ENCODE peak calls at places on chromosomes 13 and 19, in four cellular contexts. One of them, this sample, is unnamed.

GRCh38 chr13:111243981-111244380 is 76.5 kb upstream of the TEX29 start:
- DNase-seq in H1: no peak
- DNase-seq in K562: no peak
- DNase-seq in breast epithelium: no peak
- DNase-seq in this sample: no peak

GRCh38 chr13:43339843-43340550 is 316.6 kb downstream of the DNAJC15 start:
- DNase-seq in H1: no peak
- DNase-seq in K562: no peak
- DNase-seq in breast epithelium: no peak
- DNase-seq in this sample: no peak

GRCh38 chr19:31459430-31459829 is 110.2 kb upstream of the TSHZ3 start:
- DNase-seq in H1: no peak
- DNase-seq in K562: no peak
- DNase-seq in breast epithelium: no peak
- DNase-seq in this sample: no peak

GRCh38 chr19:46213156-46213555 is 16.4 kb upstream of the IGFL1 start:
- DNase-seq in H1: no peak
- DNase-seq in K562: no peak
- DNase-seq in breast epithelium: no peak
- DNase-seq in this sample: no peak

GRCh38 chr19:1307755-1308303 is 22.2 kb downstream of the EFNA2 start:
- DNase-seq in H1: no peak
- DNase-seq in K562: no peak
- DNase-seq in breast epithelium: no peak
- DNase-seq in this sample: peak

GRCh38 chr19:32646556-32646955 is 28.4 kb downstream of the ANKRD27 start:
- DNase-seq in H1: no peak
- DNase-seq in K562: no peak
- DNase-seq in breast epithelium: no peak
- DNase-seq in this sample: no peak

GRCh38 chr13:30564489-30564888 is 53.2 kb upstream of the USPL1 start:
- DNase-seq in H1: no peak
- DNase-seq in K562: no peak
- DNase-seq in breast epithelium: no peak
- DNase-seq in this sample: no peak

GRCh38 chr19:4660993-4661392 is 9.1 kb downstream of the MYDGF start:
- DNase-seq in H1: no peak
- DNase-seq in K562: no peak
- DNase-seq in breast epithelium: no peak
- DNase-seq in this sample: no peak

GRCh38 chr13:50376895-50377575 is 361.8 kb downstream of the KCNRG start:
- DNase-seq in H1: peak
- DNase-seq in K562: peak
- DNase-seq in breast epithelium: no peak
- DNase-seq in this sample: no peak

GRCh38 chr13:72194531-72194930 is 327.5 kb upstream of the DACH1 start:
- DNase-seq in H1: no peak
- DNase-seq in K562: no peak
- DNase-seq in breast epithelium: no peak
- DNase-seq in this sample: no peak

GRCh38 chr19:47776568-47776967 is 1.9 kb upstream of the SELENOW start:
- DNase-seq in H1: no peak
- DNase-seq in K562: no peak
- DNase-seq in breast epithelium: no peak
- DNase-seq in this sample: no peak

GRCh38 chr19:3146677-3147100 is 10.9 kb downstream of the GNA15 start:
- DNase-seq in H1: no peak
- DNase-seq in K562: peak
- DNase-seq in breast epithelium: no peak
- DNase-seq in this sample: peak

GRCh38 chr19:41707502-41707812 is 969 bp upstream of the CEACAM5 start:
- DNase-seq in H1: no peak
- DNase-seq in K562: peak
- DNase-seq in breast epithelium: no peak
- DNase-seq in this sample: peak

GRCh38 chr19:42176649-42176989 is 40.9 kb downstream of the DEDD2 start:
- DNase-seq in H1: no peak
- DNase-seq in K562: no peak
- DNase-seq in breast epithelium: no peak
- DNase-seq in this sample: no peak

GRCh38 chr19:58330458-58330857 is 3.7 kb downstream of the ZSCAN22 start:
- DNase-seq in H1: no peak
- DNase-seq in K562: peak
- DNase-seq in breast epithelium: no peak
- DNase-seq in this sample: no peak

GRCh38 chr13:26949701-26950345 is 189.2 kb upstream of the GPR12 start:
- DNase-seq in H1: no peak
- DNase-seq in K562: no peak
- DNase-seq in breast epithelium: no peak
- DNase-seq in this sample: no peak

GRCh38 chr19:40724848-40725247 is 7.9 kb downstream of the ITPKC start:
- DNase-seq in H1: no peak
- DNase-seq in K562: no peak
- DNase-seq in breast epithelium: no peak
- DNase-seq in this sample: no peak

GRCh38 chr13:31352467-31352866 is 152.7 kb downstream of the B3GLCT start:
- DNase-seq in H1: no peak
- DNase-seq in K562: no peak
- DNase-seq in breast epithelium: no peak
- DNase-seq in this sample: no peak

GRCh38 chr19:339262-339887 is 5.2 kb downstream of the MIER2 start:
- DNase-seq in H1: no peak
- DNase-seq in K562: peak
- DNase-seq in breast epithelium: no peak
- DNase-seq in this sample: no peak

GRCh38 chr19:10769533-10770491 is 51.9 kb downstream of the DNM2 start:
- DNase-seq in H1: no peak
- DNase-seq in K562: peak
- DNase-seq in breast epithelium: no peak
- DNase-seq in this sample: no peak

GRCh38 chr19:23771348-23771747 is 12.7 kb upstream of the ZNF681 start:
- DNase-seq in H1: no peak
- DNase-seq in K562: no peak
- DNase-seq in breast epithelium: no peak
- DNase-seq in this sample: no peak

GRCh38 chr13:28451482-28452217 is 43.3 kb downstream of the FLT1 start:
- DNase-seq in H1: no peak
- DNase-seq in K562: peak
- DNase-seq in breast epithelium: no peak
- DNase-seq in this sample: no peak

GRCh38 chr13:113411216-113412023 is 41.9 kb downstream of the ADPRHL1 start:
- DNase-seq in H1: no peak
- DNase-seq in K562: no peak
- DNase-seq in breast epithelium: peak
- DNase-seq in this sample: peak

GRCh38 chr19:4390017-4390861 is 10.1 kb downstream of the SH3GL1 start:
- DNase-seq in H1: peak
- DNase-seq in K562: no peak
- DNase-seq in breast epithelium: no peak
- DNase-seq in this sample: peak

GRCh38 chr13:26583662-26584061 is 26.2 kb downstream of the WASF3 start:
- DNase-seq in H1: no peak
- DNase-seq in K562: no peak
- DNase-seq in breast epithelium: no peak
- DNase-seq in this sample: no peak

GRCh38 chr19:50046649-50047503 is 21.1 kb downstream of the ZNF473 start:
- DNase-seq in H1: no peak
- DNase-seq in K562: peak
- DNase-seq in breast epithelium: peak
- DNase-seq in this sample: peak

GRCh38 chr13:110648155-110648819 is 32.9 kb downstream of the NAXD start:
- DNase-seq in H1: no peak
- DNase-seq in K562: peak
- DNase-seq in breast epithelium: no peak
- DNase-seq in this sample: no peak

GRCh38 chr19:38304866-38305429 is 897 bp downstream of the C19orf33 start:
- DNase-seq in H1: peak
- DNase-seq in K562: peak
- DNase-seq in breast epithelium: peak
- DNase-seq in this sample: peak

GRCh38 chr13:48486362-48486761 is 46.5 kb downstream of the RCBTB2 start:
- DNase-seq in H1: no peak
- DNase-seq in K562: no peak
- DNase-seq in breast epithelium: no peak
- DNase-seq in this sample: no peak

GRCh38 chr19:55386515-55386947 is 799 bp downstream of the RPL28 start:
- DNase-seq in H1: no peak
- DNase-seq in K562: no peak
- DNase-seq in breast epithelium: no peak
- DNase-seq in this sample: peak

GRCh38 chr13:79660361-79660760 is 179.4 kb downstream of the NDFIP2 start:
- DNase-seq in H1: no peak
- DNase-seq in K562: no peak
- DNase-seq in breast epithelium: no peak
- DNase-seq in this sample: no peak

GRCh38 chr19:15631817-15632216 is 8.9 kb upstream of the CYP4F3 start:
- DNase-seq in H1: no peak
- DNase-seq in K562: peak
- DNase-seq in breast epithelium: no peak
- DNase-seq in this sample: no peak

GRCh38 chr13:113140677-113141590 is 17.5 kb upstream of the PROZ start:
- DNase-seq in H1: no peak
- DNase-seq in K562: no peak
- DNase-seq in breast epithelium: peak
- DNase-seq in this sample: peak

GRCh38 chr13:94433055-94433947 is 46.2 kb downstream of the DCT start:
- DNase-seq in H1: peak
- DNase-seq in K562: peak
- DNase-seq in breast epithelium: no peak
- DNase-seq in this sample: peak

GRCh38 chr13:50917572-50917971 is 8.0 kb downstream of the RNASEH2B start:
- DNase-seq in H1: no peak
- DNase-seq in K562: no peak
- DNase-seq in breast epithelium: no peak
- DNase-seq in this sample: no peak

GRCh38 chr13:84821261-84821660 is 939.0 kb upstream of the SLITRK1 start:
- DNase-seq in H1: no peak
- DNase-seq in K562: no peak
- DNase-seq in breast epithelium: no peak
- DNase-seq in this sample: no peak
- H3K27ac ChIP-seq in H1: no peak
- H3K27ac ChIP-seq in K562: no peak
- H3K27ac ChIP-seq in breast epithelium: no peak
- H3K27ac ChIP-seq in this sample: no peak

GRCh38 chr13:98576215-98576945 is 527 bp downstream of the STK24 start:
- DNase-seq in H1: no peak
- DNase-seq in K562: peak
- DNase-seq in breast epithelium: peak
- DNase-seq in this sample: peak
- TF ChIP-seq POLR2A in H1: no peak
- TF ChIP-seq POLR2A in K562: no peak
- TF ChIP-seq POLR2A in breast epithelium: no peak
- TF ChIP-seq POLR2A in this sample: no peak

GRCh38 chr13:105232403-105232802 is 1303.1 kb downstream of the EFNB2 start:
- DNase-seq in H1: no peak
- DNase-seq in K562: no peak
- DNase-seq in breast epithelium: no peak
- DNase-seq in this sample: no peak
- TF ChIP-seq POLR2AphosphoS5 in H1: no peak
- TF ChIP-seq POLR2AphosphoS5 in K562: no peak
- TF ChIP-seq POLR2AphosphoS5 in breast epithelium: no peak
- TF ChIP-seq POLR2AphosphoS5 in this sample: no peak

DNA sequence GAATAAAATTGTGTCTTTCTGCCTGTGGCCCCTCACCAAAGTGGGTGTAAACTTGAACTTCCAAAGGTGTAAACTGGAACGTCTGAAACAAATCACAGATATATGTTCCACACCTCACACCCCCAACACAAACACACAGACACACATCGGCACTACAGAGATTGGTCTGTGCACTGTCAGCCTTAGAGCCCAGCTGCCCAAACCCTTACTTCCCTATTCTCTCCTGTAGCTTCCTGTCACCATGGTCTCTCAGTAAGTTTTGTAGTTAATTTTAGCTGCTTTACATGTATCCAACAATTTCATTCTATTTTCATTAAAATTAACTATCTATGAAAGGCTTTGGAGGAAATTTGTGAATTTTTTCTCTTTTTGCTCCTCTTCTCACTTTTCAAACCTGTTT is 5.4 kb downstream of the TM9SF2 start:
- DNase-seq in H1: no peak
- DNase-seq in K562: no peak
- DNase-seq in breast epithelium: no peak
- DNase-seq in this sample: no peak
- H3K27ac ChIP-seq in H1: no peak
- H3K27ac ChIP-seq in K562: no peak
- H3K27ac ChIP-seq in breast epithelium: no peak
- H3K27ac ChIP-seq in this sample: no peak

GRCh38 chr19:35015576-35016351 is 14.5 kb upstream of the SCN1B start:
- DNase-seq in H1: no peak
- DNase-seq in K562: no peak
- DNase-seq in breast epithelium: no peak
- DNase-seq in this sample: no peak

GRCh38 chr19:35011091-35011689 is 11.1 kb downstream of the GRAMD1A start:
- DNase-seq in H1: no peak
- DNase-seq in K562: no peak
- DNase-seq in breast epithelium: no peak
- DNase-seq in this sample: no peak

GRCh38 chr19:35013820-35014754 is 14.0 kb downstream of the GRAMD1A start:
- DNase-seq in H1: no peak
- DNase-seq in K562: no peak
- DNase-seq in breast epithelium: no peak
- DNase-seq in this sample: no peak

GRCh38 chr19:35011737-35012682 is 11.9 kb downstream of the GRAMD1A start:
- DNase-seq in H1: no peak
- DNase-seq in K562: no peak
- DNase-seq in breast epithelium: no peak
- DNase-seq in this sample: no peak

GRCh38 chr19:35013047-35013819 is 13.1 kb downstream of the GRAMD1A start:
- DNase-seq in H1: no peak
- DNase-seq in K562: peak
- DNase-seq in breast epithelium: peak
- DNase-seq in this sample: peak
- TF ChIP-seq POLR2A in H1: no peak
- TF ChIP-seq POLR2A in K562: peak
- TF ChIP-seq POLR2A in breast epithelium: no peak
- TF ChIP-seq POLR2A in this sample: no peak

This sample was measured in upper lobe of left lung.